ENCODE peak calls at places on chromosome 18, in five cellular contexts. N, X, T, A and I are unnamed samples.

GRCh38 chr18:12377556-12378553 is 828 bp upstream of the AFG3L2 start:
- DNase-seq in N (peak; percentile 99), X (no peak), T (no peak), A (no peak), I (peak; percentile 100)

GRCh38 chr18:2988041-2988794 is 24.7 kb downstream of the LPIN2 start:
- DNase-seq in N (peak; percentile 47), X (no peak), T (peak; percentile 89), A (no peak), I (no peak)

GRCh38 chr18:13375302-13376255 is 157.0 kb downstream of the LDLRAD4 start:
- DNase-seq in N (peak; percentile 24), X (peak; percentile 24), T (peak; percentile 86), A (peak; percentile 36), I (no peak)

GRCh38 chr18:34909637-34910364 is 131.4 kb upstream of the MAPRE2 start:
- DNase-seq in N (no peak), X (no peak), T (peak; percentile 45), A (no peak), I (no peak)

GRCh38 chr18:12092398-12093229 is 1.0 kb upstream of the ANKRD62 start:
- DNase-seq in N (peak; percentile 44), X (peak; percentile 61), T (no peak), A (no peak), I (no peak)

GRCh38 chr18:22563098-22563707 is 145.5 kb upstream of the CTAGE1 start:
- DNase-seq in N (peak; percentile 91), X (peak; percentile 69), T (peak; percentile 95), A (peak; percentile 18), I (no peak)

GRCh38 chr18:59593291-59593717 is 103.9 kb downstream of the CCBE1 start:
- DNase-seq in N (no peak), X (no peak), T (peak; percentile 55), A (no peak), I (no peak)

GRCh38 chr18:8951491-8951890 is 151.0 kb upstream of the NDUFV2 start:
- DNase-seq in N (no peak), X (no peak), T (no peak), A (no peak), I (no peak)

GRCh38 chr18:32468147-32468845 is 2.4 kb downstream of the GAREM1 start:
- DNase-seq in N (no peak), X (no peak), T (peak; percentile 5), A (no peak), I (no peak)

GRCh38 chr18:32469691-32470131 is 971 bp downstream of the GAREM1 start:
- DNase-seq in N (peak; percentile 43), X (peak; percentile 33), T (peak; percentile 41), A (no peak), I (no peak)

GRCh38 chr18:32470713-32471633 is at the start of gene GAREM1:
- DNase-seq in N (peak; percentile 99), X (peak; percentile 92), T (peak; percentile 98), A (peak; percentile 78), I (peak; percentile 81)

GRCh38 chr18:32470136-32470712 is 458 bp downstream of the GAREM1 start:
- DNase-seq in N (peak; percentile 25), X (peak; percentile 28), T (peak; percentile 46), A (peak; percentile 7), I (peak; percentile 33)

DNA sequence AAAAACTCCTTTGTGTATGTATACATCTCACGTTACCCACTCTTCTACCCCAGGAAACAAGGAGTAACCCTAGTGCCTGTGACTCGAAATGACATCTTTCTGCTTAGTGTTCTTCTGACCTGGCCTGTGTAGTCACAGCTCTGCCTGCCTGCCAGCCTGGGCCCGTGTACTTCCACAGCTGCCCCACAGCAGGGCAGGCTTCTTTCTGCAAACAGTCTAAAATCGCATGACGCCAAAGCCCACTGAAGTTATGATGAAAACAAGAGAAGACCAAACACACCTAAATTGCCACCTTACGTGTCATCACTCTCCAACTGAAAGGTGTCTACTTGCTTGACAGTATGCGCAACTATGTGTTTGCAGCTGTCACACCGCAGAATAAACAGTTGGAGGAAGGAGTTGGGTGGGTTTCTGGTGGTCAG is 1.5 kb downstream of the GAREM1 start:
- DNase-seq in N (peak; percentile 54), X (no peak), T (peak; percentile 58), A (no peak), I (no peak)
- TF ChIP-seq CTCF in N (peak; percentile 36), X (no peak), T (no peak), A (no peak), I (peak; percentile 34)

DNA sequence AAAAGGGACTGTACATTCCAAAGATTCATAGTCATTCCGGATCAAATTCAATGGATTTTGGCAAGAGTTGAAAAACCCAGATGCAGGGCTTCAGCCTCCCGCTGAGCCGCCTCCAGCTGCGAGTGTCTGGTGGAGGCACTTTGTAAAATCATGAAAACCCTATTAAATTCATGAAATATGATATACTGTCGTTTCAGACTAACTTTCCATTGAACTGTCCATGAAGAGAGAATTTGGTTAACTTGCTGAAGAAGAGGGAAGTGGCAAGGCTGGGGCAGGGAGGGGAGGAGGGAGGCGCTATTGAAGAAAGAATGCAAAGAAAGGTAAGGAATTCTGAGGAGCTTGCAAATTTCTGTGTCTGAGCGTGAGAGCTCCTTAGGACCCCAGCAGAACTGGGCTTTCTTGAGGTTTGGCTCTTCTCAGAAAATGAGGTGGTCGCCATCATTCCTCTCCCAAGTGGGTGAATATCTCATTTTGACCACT is 25.7 kb upstream of the SLC14A2 start:
- DNase-seq in N (peak; percentile 4), X (no peak), T (peak; percentile 54), A (no peak), I (no peak)
- TF ChIP-seq CTCF in N (no peak), X (no peak), T (no peak), A (no peak), I (no peak)

GRCh38 chr18:55446996-55447671 is 140.9 kb downstream of the TCF4 start:
- DNase-seq in N (no peak), X (no peak), T (no peak), A (no peak), I (no peak)
- TF ChIP-seq CTCF in N (no peak), X (no peak), T (no peak), A (no peak), I (no peak)

GRCh38 chr18:48675330-48675761 is 136.5 kb downstream of the CTIF start:
- DNase-seq in N (peak; percentile 82), X (peak; percentile 85), T (peak; percentile 91), A (peak; percentile 77), I (peak; percentile 92)
- TF ChIP-seq CTCF in N (peak; percentile 89), X (peak; percentile 77), T (peak; percentile 95), A (peak; percentile 75), I (peak; percentile 92)

GRCh38 chr18:62981566-62981965 is 266.2 kb downstream of the PHLPP1 start:
- DNase-seq in N (no peak), X (no peak), T (no peak), A (no peak), I (no peak)
- TF ChIP-seq CTCF in N (no peak), X (no peak), T (no peak), A (no peak), I (no peak)

DNA sequence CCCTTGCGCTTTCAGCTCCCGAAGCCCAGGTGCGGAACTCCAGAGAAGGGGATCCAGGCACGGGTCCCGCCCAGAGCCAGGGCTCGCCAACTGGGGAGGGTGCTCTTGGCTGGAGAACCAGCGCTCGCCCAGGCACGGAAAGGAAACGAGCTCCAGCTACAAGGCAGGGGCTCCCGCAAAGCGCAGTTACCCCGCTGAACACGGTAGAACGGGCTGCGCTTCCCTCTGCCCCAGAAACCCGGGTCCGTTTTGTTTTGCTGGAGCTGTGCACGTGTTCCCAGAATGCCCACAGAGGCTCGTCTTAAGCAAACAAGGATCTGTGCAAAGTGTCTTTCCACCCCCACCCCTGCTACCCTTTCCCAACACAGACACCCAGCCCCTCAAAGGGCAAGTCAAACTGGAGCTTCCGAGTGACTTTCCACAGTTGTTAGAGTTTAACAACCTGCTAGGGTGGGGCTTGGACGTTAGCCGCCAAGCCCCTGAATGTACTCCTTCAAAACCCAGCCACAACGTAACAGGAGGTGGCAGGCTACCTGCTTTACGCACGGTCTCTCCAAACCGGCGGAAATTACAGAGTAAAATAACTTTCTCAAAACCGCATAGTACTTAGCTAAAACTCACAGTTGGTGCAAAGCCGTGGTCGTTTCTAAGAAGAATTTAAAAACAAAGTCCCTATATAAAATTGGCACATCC is 772 bp downstream of the RNF125 start:
- DNase-seq in N (peak; percentile 52), X (peak; percentile 73), T (peak; percentile 29), A (no peak), I (peak; percentile 4)
- TF ChIP-seq CTCF in N (no peak), X (no peak), T (no peak), A (no peak), I (no peak)

GRCh38 chr18:57708288-57708687 is 86.7 kb upstream of the NARS1 start:
- DNase-seq in N (no peak), X (no peak), T (no peak), A (no peak), I (no peak)
- TF ChIP-seq CTCF in N (no peak), X (no peak), T (no peak), A (no peak), I (peak; percentile 21)

DNA sequence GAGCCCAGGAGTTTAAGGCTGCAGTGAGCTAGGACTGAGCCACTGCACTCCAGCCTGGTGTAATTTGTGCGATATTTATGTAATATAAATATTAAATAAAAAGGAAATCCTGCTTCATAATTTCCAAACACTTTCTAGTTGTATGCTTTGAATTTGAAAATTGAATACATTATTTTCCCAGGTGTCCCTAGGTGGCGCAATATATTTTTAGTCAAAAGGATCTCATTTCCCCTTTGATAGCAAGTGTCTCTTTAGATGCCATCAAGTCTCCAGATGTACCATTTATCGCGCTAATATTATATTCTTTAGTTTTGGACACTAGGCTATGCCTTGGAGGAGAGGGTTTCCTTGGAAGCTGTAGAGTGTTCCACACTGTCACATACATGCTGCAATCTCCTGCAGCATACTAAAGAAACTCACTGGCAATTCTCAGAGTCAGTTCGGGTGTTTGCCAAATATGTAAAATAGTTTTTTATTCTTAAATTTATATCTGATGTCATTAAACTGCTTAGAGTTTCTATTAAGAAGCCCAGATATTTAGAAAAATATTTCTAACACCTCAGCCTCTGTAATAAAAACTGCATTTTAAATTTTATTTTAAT is 5.6 kb upstream of the WDR7 start:
- DNase-seq in N (peak; percentile 37), X (peak; percentile 46), T (peak; percentile 27), A (no peak), I (no peak)
- TF ChIP-seq CTCF in N (peak; percentile 52), X (peak; percentile 20), T (peak; percentile 35), A (peak; percentile 48), I (peak; percentile 69)

GRCh38 chr18:29644276-29644675 is 1398.3 kb downstream of the DSC3 start:
- DNase-seq in N (peak; percentile 61), X (no peak), T (peak; percentile 75), A (no peak), I (no peak)
- TF ChIP-seq CTCF in N (no peak), X (no peak), T (no peak), A (no peak), I (no peak)

DNA sequence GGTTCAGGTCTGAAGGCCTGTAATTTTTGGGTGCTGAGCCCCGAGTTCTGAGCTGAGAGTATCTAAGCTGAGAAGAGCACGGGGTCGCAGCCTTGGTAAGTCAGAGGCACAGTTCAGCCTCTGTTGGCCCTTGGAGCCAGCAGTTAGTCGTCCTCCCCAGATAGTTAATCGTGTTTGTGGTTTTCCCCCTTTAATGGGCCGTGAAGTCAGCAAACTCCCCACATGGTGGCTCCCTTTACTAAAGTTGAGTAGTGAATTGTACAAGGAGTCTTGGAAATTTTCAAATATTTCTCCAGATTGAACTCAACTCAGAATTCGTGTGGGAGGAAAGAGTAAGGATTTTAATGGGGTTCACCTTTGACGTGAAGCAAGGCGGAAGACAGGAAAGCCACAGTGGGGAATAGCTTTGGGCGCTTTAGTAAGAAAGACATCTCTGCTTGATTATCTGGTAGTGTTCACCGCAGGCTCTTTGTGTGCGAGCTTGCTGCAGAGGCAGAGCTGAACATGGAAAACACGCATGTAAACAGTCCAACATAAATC is 2.4 kb upstream of the ADCYAP1 start:
- DNase-seq in N (no peak), X (peak; percentile 16), T (peak; percentile 47), A (peak; percentile 32), I (no peak)
- TF ChIP-seq CTCF in N (no peak), X (no peak), T (no peak), A (peak; percentile 51), I (no peak)